ENCODE peak calls at places on chromosomes 6 and 20, in eight cellular contexts. O is body of pancreas; S is IMR-90; I is fibroblast of lung; E is CD8-positive, alpha-beta T cell; N is uterus; A is heart left ventricle; F is mammary epithelial cell. W is an unnamed sample. For H3K4me1, the result is how much of the 10 kb centered on the place peaks cover.

GRCh38 chr20:47335251-47336012 is 21.1 kb downstream of the ZMYND8 start:
- DNase-seq in O (no peak), S (no peak), I (peak), E (no peak), N (no peak), A (no peak), F (no peak), W (no peak)

GRCh38 chr20:34004790-34005457 is 11.2 kb downstream of the RALY start:
- DNase-seq in O (no peak), S (no peak), I (no peak), E (no peak), N (no peak), A (no peak), F (no peak), W (no peak)

GRCh38 chr20:43536817-43537440 is 21.9 kb upstream of the SGK2 start:
- DNase-seq in O (no peak), S (peak), I (no peak), E (no peak), N (no peak), A (no peak), F (no peak), W (peak)

GRCh38 chr6:168415993-168416530 is 24.9 kb upstream of the SMOC2 start:
- DNase-seq in O (no peak), S (no peak), I (no peak), E (no peak), N (no peak), A (no peak), F (no peak), W (no peak)

GRCh38 chr20:30168025-30168799 is 1089.3 kb upstream of the DEFB115 start:
- DNase-seq in O (peak), S (no peak), I (no peak), E (peak), N (no peak), A (peak), F (no peak), W (no peak)

GRCh38 chr20:57266251-57267157 is at the start of gene BMP7:
- DNase-seq in O (peak), S (no peak), I (peak), E (no peak), N (no peak), A (no peak), F (peak), W (no peak)

GRCh38 chr20:58890454-58891075 is 38.0 kb downstream of the GNAS start:
- DNase-seq in O (peak), S (peak), I (peak), E (peak), N (peak), A (peak), F (peak), W (peak)

GRCh38 chr6:121680058-121680457 is 244.6 kb downstream of the GJA1 start:
- DNase-seq in O (no peak), S (no peak), I (no peak), E (no peak), N (no peak), A (no peak), F (no peak), W (no peak)

GRCh38 chr20:50471231-50471630 is 39.0 kb upstream of the PTPN1 start:
- DNase-seq in O (no peak), S (no peak), I (no peak), E (no peak), N (no peak), A (no peak), F (no peak), W (peak)

GRCh38 chr20:44182863-44183262 is 4.1 kb downstream of the JPH2 start:
- DNase-seq in O (no peak), S (no peak), I (no peak), E (no peak), N (no peak), A (no peak), F (no peak), W (no peak)

GRCh38 chr20:1473244-1473635 is 6.6 kb upstream of the NSFL1C start:
- DNase-seq in O (no peak), S (no peak), I (no peak), E (no peak), N (no peak), A (no peak), F (no peak), W (no peak)

GRCh38 chr6:137846772-137847313 is 20.2 kb upstream of the TNFAIP3 start:
- DNase-seq in O (no peak), S (no peak), I (no peak), E (no peak), N (no peak), A (peak), F (no peak), W (no peak)

GRCh38 chr20:41380551-41381262 is 14.1 kb upstream of the EMILIN3 start:
- DNase-seq in O (no peak), S (no peak), I (no peak), E (no peak), N (no peak), A (no peak), F (no peak), W (no peak)

GRCh38 chr6:25173951-25174474 is 105.2 kb upstream of the CARMIL1 start:
- DNase-seq in O (peak), S (peak), I (peak), E (no peak), N (peak), A (no peak), F (peak), W (peak)

GRCh38 chr6:125658759-125659431 is 90.5 kb upstream of the HEY2 start:
- DNase-seq in O (no peak), S (no peak), I (peak), E (no peak), N (no peak), A (no peak), F (peak), W (no peak)

GRCh38 chr6:45163952-45164766 is 164.0 kb upstream of the RUNX2 start:
- DNase-seq in O (no peak), S (no peak), I (peak), E (peak), N (no peak), A (no peak), F (peak), W (peak)

GRCh38 chr20:62977613-62978558 is 25.4 kb downstream of the SLC17A9 start:
- DNase-seq in O (no peak), S (no peak), I (no peak), E (peak), N (no peak), A (no peak), F (no peak), W (peak)

GRCh38 chr6:71090216-71090615 is 133.4 kb upstream of the B3GAT2 start:
- DNase-seq in O (no peak), S (no peak), I (no peak), E (no peak), N (no peak), A (no peak), F (no peak), W (no peak)

GRCh38 chr6:81876977-81877376 is 124.5 kb upstream of the TENT5A start:
- DNase-seq in O (no peak), S (peak), I (peak), E (no peak), N (no peak), A (no peak), F (peak), W (peak)

GRCh38 chr20:49737260-49737659 is 23.6 kb upstream of the B4GALT5 start:
- DNase-seq in O (no peak), S (no peak), I (no peak), E (no peak), N (no peak), A (no peak), F (no peak), W (no peak)

GRCh38 chr6:10000461-10000992 is 414.3 kb downstream of the TFAP2A start:
- DNase-seq in O (no peak), S (peak), I (no peak), E (no peak), N (no peak), A (no peak), F (peak), W (peak)

GRCh38 chr6:170405311-170405975 is 98.9 kb downstream of the FAM120B start:
- DNase-seq in O (no peak), S (peak), I (peak), E (no peak), N (no peak), A (no peak), F (peak), W (peak)

GRCh38 chr6:141752677-141753076 is 380.0 kb upstream of the GJE1 start:
- DNase-seq in O (no peak), S (no peak), I (no peak), E (no peak), N (no peak), A (no peak), F (no peak), W (no peak)

GRCh38 chr6:41373919-41374617 is 38.7 kb downstream of the NCR2 start:
- DNase-seq in O (no peak), S (no peak), I (peak), E (no peak), N (no peak), A (no peak), F (no peak), W (no peak)

GRCh38 chr20:23753589-23753988 is 2.9 kb upstream of the CST1 start:
- DNase-seq in O (no peak), S (no peak), I (no peak), E (no peak), N (no peak), A (no peak), F (no peak), W (no peak)

GRCh38 chr6:147841749-147842148 is 333.3 kb downstream of the SAMD5 start:
- DNase-seq in O (no peak), S (no peak), I (no peak), E (no peak), N (no peak), A (no peak), F (no peak), W (no peak)

GRCh38 chr20:41618807-41619294 is 674 bp upstream of the CHD6 start:
- DNase-seq in O (no peak), S (no peak), I (peak), E (peak), N (no peak), A (no peak), F (peak), W (no peak)

GRCh38 chr6:16318538-16318937 is 80.2 kb downstream of the GMPR start:
- DNase-seq in O (no peak), S (peak), I (peak), E (peak), N (peak), A (no peak), F (peak), W (peak)

GRCh38 chr20:59015812-59016711 is 3.2 kb upstream of the TUBB1 start:
- DNase-seq in O (no peak), S (no peak), I (no peak), E (no peak), N (no peak), A (no peak), F (no peak), W (no peak)

GRCh38 chr6:129289442-129289841 is 406.5 kb downstream of the LAMA2 start:
- DNase-seq in O (no peak), S (no peak), I (no peak), E (no peak), N (no peak), A (no peak), F (no peak), W (no peak)
- H3K27ac ChIP-seq in O (no peak), S (no peak), I (no peak), E (no peak), N (no peak), A (no peak), F (no peak), W (no peak)

GRCh38 chr6:109440325-109441068 is at the start of the genes PPIL6 and SMPD2:
- DNase-seq in O (peak), S (peak), I (peak), E (peak), N (peak), A (peak), F (peak), W (peak)
- TF ChIP-seq CTCF in O (peak), S (peak), I (no peak), E (peak), N (peak), A (peak), F (no peak), W (no peak)

GRCh38 chr6:96520851-96521115 is 823 bp upstream of the UFL1 start:
- DNase-seq in O (no peak), S (no peak), I (peak), E (no peak), N (no peak), A (no peak), F (peak), W (no peak)
- H3K4me1 ChIP-seq in O (under half), S (under half), I (under half), E (under half), N (under half), A (under half), F (under half), W (under half)

DNA sequence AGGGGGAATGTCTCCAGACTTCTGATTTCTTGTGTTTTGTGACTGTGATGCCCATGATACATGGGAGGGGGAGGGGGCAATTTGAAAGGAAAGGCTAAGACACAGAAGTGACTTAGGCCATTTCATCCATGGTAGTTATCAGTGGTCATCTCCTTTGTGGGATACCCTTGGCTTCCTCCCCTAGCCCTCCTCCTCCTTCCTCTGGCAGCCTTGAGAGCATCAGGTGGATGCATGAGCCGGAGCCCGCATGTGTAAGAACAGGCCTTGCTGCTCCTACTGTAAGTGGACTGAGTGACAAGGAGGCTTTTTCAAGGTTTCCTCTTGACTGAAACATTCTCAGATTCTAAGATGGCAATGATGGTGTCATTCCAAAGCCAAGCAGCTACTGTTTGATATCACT is 872 bp downstream of the CD83 start:
- DNase-seq in O (no peak), S (no peak), I (no peak), E (no peak), N (no peak), A (no peak), F (no peak), W (no peak)
- H3K27ac ChIP-seq in O (no peak), S (no peak), I (no peak), E (no peak), N (no peak), A (no peak), F (no peak), W (no peak)

GRCh38 chr20:11438412-11438811 is 479.3 kb upstream of the BTBD3 start:
- DNase-seq in O (no peak), S (no peak), I (no peak), E (no peak), N (no peak), A (no peak), F (no peak), W (no peak)
- TF ChIP-seq CTCF in O (no peak), S (no peak), I (no peak), E (no peak), N (no peak), A (no peak), F (no peak), W (no peak)

DNA sequence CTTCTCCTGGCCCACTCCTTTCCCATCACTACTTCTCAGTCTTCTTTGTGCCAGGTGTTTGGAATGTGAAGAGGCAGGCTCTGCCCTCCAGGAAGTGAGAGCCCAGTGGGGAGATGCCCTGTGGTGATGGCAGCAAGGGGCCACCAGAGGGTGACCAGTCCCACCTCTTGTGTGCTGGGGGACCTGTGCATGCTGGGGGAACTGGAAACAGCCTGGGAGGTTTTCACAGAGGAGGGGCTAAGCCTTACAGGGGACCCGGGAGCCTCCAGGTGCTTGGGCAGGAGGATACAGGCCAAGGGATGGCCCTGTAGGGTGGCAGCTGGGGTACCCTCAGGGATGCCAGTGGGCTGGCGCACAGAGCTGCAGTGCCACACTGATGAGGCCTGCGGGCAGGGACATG is 72.3 kb downstream of the RAMACL start:
- DNase-seq in O (no peak), S (peak), I (no peak), E (no peak), N (no peak), A (no peak), F (no peak), W (no peak)
- H3K4me1 ChIP-seq in O (under half), S (under half), I (under half), E (under half), N (under half), A (under half), F (under half), W (under half)